ENCODE peak calls at places on chromosome 4, in ten cellular contexts. I, P, D, C, J, M, N, O, S and X are unnamed samples.

GRCh38 chr4:168076989-168077725 is 15.2 kb upstream of the ANXA10 start:
- DNase-seq in I (no peak), P (peak), D (peak), C (peak), J (no peak), M (peak), N (no peak), O (peak), S (peak), X (peak)

GRCh38 chr4:2792711-2793577 is at the start of gene SH3BP2:
- DNase-seq in I (peak), P (peak), D (no peak), C (no peak), J (peak), M (no peak), N (peak), O (no peak), S (peak), X (no peak)

GRCh38 chr4:70902577-70903281 is 560 bp downstream of the MOB1B start:
- DNase-seq in I (no peak), P (peak), D (peak), C (peak), J (no peak), M (no peak), N (peak), O (no peak), S (no peak), X (peak)

GRCh38 chr4:146243141-146243882 is 29.0 kb downstream of the REELD1 start:
- DNase-seq in I (no peak), P (no peak), D (peak), C (no peak), J (no peak), M (peak), N (peak), O (no peak), S (no peak), X (peak)

GRCh38 chr4:25030283-25031076 is at the start of gene LGI2:
- DNase-seq in I (peak), P (peak), D (no peak), C (peak), J (no peak), M (no peak), N (no peak), O (no peak), S (peak), X (no peak)

GRCh38 chr4:41750624-41751324 is 2.2 kb upstream of the PHOX2B start:
- DNase-seq in I (no peak), P (no peak), D (no peak), C (no peak), J (no peak), M (no peak), N (no peak), O (no peak), S (no peak), X (no peak)

GRCh38 chr4:165838575-165838974 is 34.5 kb upstream of the TLL1 start:
- DNase-seq in I (no peak), P (peak), D (no peak), C (no peak), J (no peak), M (no peak), N (no peak), O (no peak), S (no peak), X (no peak)

GRCh38 chr4:76696109-76696508 is 201.8 kb downstream of the SOWAHB start:
- DNase-seq in I (no peak), P (peak), D (no peak), C (peak), J (no peak), M (no peak), N (no peak), O (no peak), S (peak), X (no peak)

GRCh38 chr4:188008377-188008776 is 12.8 kb downstream of the ZFP42 start:
- DNase-seq in I (no peak), P (peak), D (no peak), C (no peak), J (no peak), M (peak), N (no peak), O (no peak), S (no peak), X (no peak)

GRCh38 chr4:165293927-165294649 is 33.4 kb upstream of the MSMO1 start:
- DNase-seq in I (no peak), P (peak), D (no peak), C (no peak), J (no peak), M (no peak), N (no peak), O (no peak), S (no peak), X (no peak)

GRCh38 chr4:123093247-123093646 is 170.8 kb upstream of the NUDT6 start:
- DNase-seq in I (no peak), P (peak), D (no peak), C (no peak), J (no peak), M (no peak), N (no peak), O (no peak), S (no peak), X (no peak)

GRCh38 chr4:80788798-80789197 is 241.7 kb upstream of the BMP3 start:
- DNase-seq in I (no peak), P (peak), D (no peak), C (no peak), J (no peak), M (peak), N (no peak), O (no peak), S (no peak), X (no peak)

GRCh38 chr4:108651068-108651794 is 832 bp downstream of the OSTC start:
- DNase-seq in I (no peak), P (peak), D (no peak), C (no peak), J (no peak), M (peak), N (no peak), O (no peak), S (no peak), X (no peak)

GRCh38 chr4:53558981-53559620 is 32.2 kb downstream of the LNX1 start:
- DNase-seq in I (no peak), P (peak), D (no peak), C (no peak), J (no peak), M (no peak), N (no peak), O (no peak), S (no peak), X (no peak)

GRCh38 chr4:26060286-26060685 is 146.3 kb downstream of the SMIM20 start:
- DNase-seq in I (no peak), P (no peak), D (no peak), C (no peak), J (no peak), M (no peak), N (no peak), O (no peak), S (no peak), X (no peak)